ENCODE peak calls at places on chromosomes 12 and 14, in five cellular contexts. F, I, D, T and B are unnamed samples.

GRCh38 chr12:88052686-88053085 is 23.5 kb upstream of the C12orf50 start:
- DNase-seq in I (peak; percentile 66), F (no peak), D (no peak), T (peak; percentile 44), B (no peak)

GRCh38 chr14:88849717-88850116 is 25.3 kb downstream of the TTC8 start:
- DNase-seq in I (peak; percentile 43), D (no peak), F (no peak), T (no peak), B (no peak)

GRCh38 chr12:109847166-109847700 is 14.0 kb upstream of the TRPV4 start:
- DNase-seq in F (no peak), T (no peak), I (no peak), D (no peak), B (no peak)

GRCh38 chr12:12992418-12993175 is 7.5 kb downstream of the HEBP1 start:
- DNase-seq in D (peak; percentile 88), F (no peak), I (peak; percentile 97), T (peak; percentile 98), B (no peak)

GRCh38 chr12:30134229-30134628 is 350.5 kb upstream of the TMTC1 start:
- DNase-seq in F (no peak), T (no peak), D (no peak), I (no peak), B (no peak)

GRCh38 chr12:26870491-26871419 is 37.8 kb upstream of the ITPR2 start:
- DNase-seq in F (peak; percentile 35), I (peak; percentile 92), T (peak; percentile 57), D (peak; percentile 70), B (no peak)

GRCh38 chr14:64266206-64266605 is 28.0 kb downstream of the ESR2 start:
- DNase-seq in D (no peak), T (peak; percentile 77), F (no peak), I (peak; percentile 62), B (no peak)

GRCh38 chr14:69138189-69138535 is 14.8 kb downstream of the DCAF5 start:
- DNase-seq in T (peak; percentile 71), I (peak; percentile 92), F (no peak), D (no peak), B (no peak)

GRCh38 chr14:105092124-105092911 is 27.1 kb upstream of the GPR132 start:
- DNase-seq in F (no peak), T (no peak), D (peak; percentile 38), I (no peak), B (no peak)

GRCh38 chr14:71758198-71758955 is 173.9 kb upstream of the RGS6 start:
- DNase-seq in I (no peak), T (no peak), D (no peak), F (no peak), B (no peak)

GRCh38 chr12:101992091-101992490 is 69.7 kb downstream of the WASHC3 start:
- DNase-seq in T (peak; percentile 5), D (no peak), F (no peak), I (peak; percentile 29), B (no peak)

GRCh38 chr12:16880864-16881285 is 274.9 kb upstream of the LMO3 start:
- DNase-seq in F (no peak), T (no peak), D (peak; percentile 22), I (no peak), B (no peak)

GRCh38 chr14:71856199-71856919 is 75.9 kb upstream of the RGS6 start:
- DNase-seq in D (no peak), F (peak; percentile 64), T (no peak), I (no peak), B (no peak)

GRCh38 chr12:93050026-93050747 is 121.1 kb upstream of the EEA1 start:
- DNase-seq in I (peak; percentile 67), F (no peak), D (no peak), T (peak; percentile 63), B (no peak)

GRCh38 chr14:59629384-59630158 is 53.0 kb upstream of the CCDC175 start:
- DNase-seq in T (no peak), I (no peak), D (no peak), F (no peak), B (no peak)

GRCh38 chr12:93813972-93814821 is 137.0 kb downstream of the CRADD start:
- DNase-seq in I (peak; percentile 98), D (peak; percentile 90), F (no peak), T (peak; percentile 94), B (no peak)

GRCh38 chr14:105398044-105398725 is at the start of gene TEX22:
- DNase-seq in I (peak; percentile 88), F (peak; percentile 41), D (peak; percentile 86), T (peak; percentile 64), B (peak; percentile 80)

GRCh38 chr12:1881301-1881700 is 37.2 kb downstream of the CACNA2D4 start:
- DNase-seq in F (no peak), T (no peak), I (no peak), D (no peak), B (no peak)

GRCh38 chr12:5267603-5268423 is 164.1 kb upstream of the NTF3 start:
- DNase-seq in I (no peak), T (peak; percentile 84), D (no peak), F (no peak), B (no peak)

GRCh38 chr12:76259660-76260389 is 88.4 kb downstream of the BBS10 start:
- DNase-seq in I (peak; percentile 90), F (no peak), T (peak; percentile 94), D (peak; percentile 33), B (no peak)

GRCh38 chr12:127888948-127889347 is 378.0 kb upstream of the TMEM132C start:
- DNase-seq in T (no peak), I (no peak), F (no peak), D (no peak), B (no peak)

GRCh38 chr12:57250956-57251355 is at the start of gene STAC3:
- DNase-seq in I (no peak), F (no peak), D (no peak), T (no peak), B (no peak)

GRCh38 chr12:110591508-110592051 is 8.5 kb upstream of the PPTC7 start:
- DNase-seq in D (peak; percentile 80), I (no peak), T (no peak), F (no peak), B (no peak)

GRCh38 chr12:54259194-54260011 is 20.5 kb downstream of the CBX5 start:
- DNase-seq in T (peak; percentile 87), F (peak; percentile 42), D (peak; percentile 80), I (peak; percentile 92), B (peak; percentile 53)

DNA sequence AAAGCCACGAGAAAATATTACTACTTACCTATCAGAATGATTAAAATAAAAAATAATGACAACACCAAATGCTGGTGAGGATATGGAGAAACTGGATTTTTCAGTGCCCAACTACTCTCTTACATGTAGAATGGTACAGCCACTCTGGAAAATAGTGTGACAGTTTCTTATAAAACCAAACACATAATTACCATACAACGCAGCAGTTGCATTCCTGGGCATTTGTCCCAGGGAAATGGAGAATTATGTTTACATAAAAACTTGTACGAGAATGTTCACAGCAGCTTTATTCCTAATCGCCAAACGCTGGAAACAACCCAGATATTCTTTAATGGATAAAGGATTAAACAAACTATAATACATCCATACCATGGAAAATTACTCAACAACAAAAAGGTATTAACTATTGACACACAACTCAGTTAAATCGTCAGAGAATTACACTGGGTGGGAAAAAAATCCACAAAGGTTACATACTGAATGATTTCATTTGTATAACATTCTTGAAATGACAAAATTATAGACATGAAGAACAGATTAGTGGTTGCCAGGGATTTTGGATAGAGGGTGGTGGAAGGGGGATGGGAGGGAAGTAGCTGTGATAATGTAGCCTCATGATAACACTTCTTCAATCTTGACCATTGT is 35.4 kb downstream of the TAOK3 start:
- DNase-seq in T (peak; percentile 81), D (no peak), F (no peak), I (peak; percentile 52), B (no peak)
- H3K4me1 ChIP-seq in T (peaks cover 12% of the 10 kb centered on the region), D (peaks cover 4% of the 10 kb centered on the region), F (peaks cover 3% of the 10 kb centered on the region), I (no peaks in the 10 kb centered on the region), B (peaks cover 5% of the 10 kb centered on the region)

GRCh38 chr14:101525646-101526527 is 35.4 kb upstream of the DIO3 start:
- DNase-seq in I (no peak), D (no peak), F (no peak), T (no peak), B (no peak)

GRCh38 chr14:101527987-101528386 is 33.3 kb upstream of the DIO3 start:
- DNase-seq in F (no peak), D (no peak), T (no peak), I (no peak), B (no peak)

GRCh38 chr14:101534198-101534597 is 27.1 kb upstream of the DIO3 start:
- DNase-seq in D (no peak), T (no peak), I (no peak), F (no peak), B (no peak)

GRCh38 chr14:101529079-101529478 is 32.2 kb upstream of the DIO3 start:
- DNase-seq in T (no peak), F (no peak), D (no peak), I (no peak), B (no peak)
- H3K4me3 ChIP-seq in T (no peak overlapping the region), F (no peak overlapping the region), D (no peak overlapping the region), I (no peak overlapping the region), B (no peak overlapping the region)

GRCh38 chr12:6639151-6639773 is 3.5 kb upstream of the LPAR5 start:
- DNase-seq in T (no peak), D (no peak), F (no peak), I (no peak), B (no peak)

GRCh38 chr12:6632026-6632978 is 3.5 kb downstream of the LPAR5 start:
- DNase-seq in F (peak; percentile 81), D (peak; percentile 30), I (no peak), T (no peak), B (peak; percentile 62)

GRCh38 chr12:6638305-6638704 is 2.5 kb upstream of the LPAR5 start:
- DNase-seq in F (no peak), D (peak; percentile 28), I (no peak), T (no peak), B (no peak)

GRCh38 chr12:6635375-6635855 is 344 bp downstream of the LPAR5 start:
- DNase-seq in D (no peak), T (no peak), I (no peak), F (no peak), B (no peak)

GRCh38 chr12:6635856-6636521 is at the start of gene LPAR5:
- DNase-seq in T (no peak), F (no peak), I (no peak), D (peak; percentile 40), B (no peak)
- H3K27ac ChIP-seq in T (no peak within 1 kb of the TSS), F (peak within 1 kb of the TSS; percentile 53), I (no peak within 1 kb of the TSS), D (no peak within 1 kb of the TSS), B (peak within 1 kb of the TSS; percentile 28)

GRCh38 chr12:68904351-68904982 is 28.5 kb downstream of the CPM start:
- DNase-seq in T (peak; percentile 10), F (no peak), D (no peak), I (no peak), B (no peak)
- H3K4me1 ChIP-seq in T (no peaks in the 10 kb centered on the region), F (no peaks in the 10 kb centered on the region), D (peaks cover 5% of the 10 kb centered on the region), I (no peaks in the 10 kb centered on the region), B (no peaks in the 10 kb centered on the region)

GRCh38 chr12:47818007-47818376 is 1.7 kb downstream of the HDAC7 start:
- DNase-seq in F (no peak), I (no peak), T (no peak), D (no peak), B (no peak)
- H3K4me3 ChIP-seq in F (peak overlapping the region; percentile 80), I (no peak overlapping the region), T (peak overlapping the region; percentile 91), D (peak overlapping the region; percentile 74), B (peak overlapping the region; percentile 84)